ENCODE peak calls at places on chromosomes 11 and 22, in four cellular contexts. P is WTC11, M is K562, U is GM12878. V is an unnamed sample.

GRCh38 chr11:96376796-96377195 is 12.9 kb downstream of the CCDC82 start:
- DNase-seq in P (no peak), M (no peak), U (no peak), V (no peak)

GRCh38 chr11:77776455-77776854 is 44.1 kb downstream of the RSF1 start:
- DNase-seq in P (no peak), M (no peak), U (no peak), V (peak)

GRCh38 chr22:45549739-45550138 is 47.1 kb downstream of the FBLN1 start:
- DNase-seq in P (no peak), M (no peak), U (no peak), V (no peak)

GRCh38 chr11:75203138-75203537 is 37.4 kb upstream of the TPBGL start:
- DNase-seq in P (no peak), M (no peak), U (no peak), V (no peak)

GRCh38 chr22:49628351-49629023 is 199.2 kb downstream of the BRD1 start:
- DNase-seq in P (peak), M (no peak), U (no peak), V (no peak)

GRCh38 chr22:32996702-32997101 is 61.5 kb downstream of the SYN3 start:
- DNase-seq in P (no peak), M (no peak), U (no peak), V (no peak)

GRCh38 chr22:41429232-41429945 is 17.2 kb downstream of the TOB2 start:
- DNase-seq in P (no peak), M (no peak), U (no peak), V (no peak)

GRCh38 chr11:128318856-128319474 is 268.4 kb downstream of the ETS1 start:
- DNase-seq in P (no peak), M (no peak), U (peak), V (no peak)

GRCh38 chr11:102989379-102990047 is 34.0 kb upstream of the MMP13 start:
- DNase-seq in P (no peak), M (no peak), U (no peak), V (no peak)

GRCh38 chr11:103618532-103618931 is 417.9 kb upstream of the DDI1 start:
- DNase-seq in P (no peak), M (no peak), U (no peak), V (no peak)

GRCh38 chr11:19447150-19447566 is 206.4 kb upstream of the E2F8 start:
- DNase-seq in P (no peak), M (no peak), U (no peak), V (no peak)

GRCh38 chr11:130133716-130134115 is 25.9 kb upstream of the ST14 start:
- DNase-seq in P (no peak), M (no peak), U (no peak), V (no peak)

GRCh38 chr11:1310772-1311468 is 1.5 kb upstream of the TOLLIP start:
- DNase-seq in P (no peak), M (no peak), U (no peak), V (no peak)

GRCh38 chr22:30396871-30397655 is at the start of gene SEC14L2:
- DNase-seq in P (peak), M (no peak), U (no peak), V (no peak)

GRCh38 chr11:7514099-7514725 is 413 bp downstream of the PPFIBP2 start:
- DNase-seq in P (peak), M (no peak), U (no peak), V (no peak)

GRCh38 chr22:35987487-35987886 is 41.1 kb downstream of the RBFOX2 start:
- DNase-seq in P (no peak), M (no peak), U (no peak), V (peak)

GRCh38 chr11:6251120-6251733 is 8.4 kb upstream of the CCKBR start:
- DNase-seq in P (peak), M (peak), U (no peak), V (peak)

GRCh38 chr11:60396790-60397189 is 531 bp downstream of the MS4A14 start:
- DNase-seq in P (no peak), M (no peak), U (peak), V (no peak)

GRCh38 chr11:45669146-45669545 is 3.7 kb upstream of the CHST1 start:
- DNase-seq in P (no peak), M (no peak), U (no peak), V (no peak)

GRCh38 chr11:48093795-48094642 is 113.7 kb downstream of the PTPRJ start:
- DNase-seq in P (no peak), M (no peak), U (no peak), V (peak)

DNA sequence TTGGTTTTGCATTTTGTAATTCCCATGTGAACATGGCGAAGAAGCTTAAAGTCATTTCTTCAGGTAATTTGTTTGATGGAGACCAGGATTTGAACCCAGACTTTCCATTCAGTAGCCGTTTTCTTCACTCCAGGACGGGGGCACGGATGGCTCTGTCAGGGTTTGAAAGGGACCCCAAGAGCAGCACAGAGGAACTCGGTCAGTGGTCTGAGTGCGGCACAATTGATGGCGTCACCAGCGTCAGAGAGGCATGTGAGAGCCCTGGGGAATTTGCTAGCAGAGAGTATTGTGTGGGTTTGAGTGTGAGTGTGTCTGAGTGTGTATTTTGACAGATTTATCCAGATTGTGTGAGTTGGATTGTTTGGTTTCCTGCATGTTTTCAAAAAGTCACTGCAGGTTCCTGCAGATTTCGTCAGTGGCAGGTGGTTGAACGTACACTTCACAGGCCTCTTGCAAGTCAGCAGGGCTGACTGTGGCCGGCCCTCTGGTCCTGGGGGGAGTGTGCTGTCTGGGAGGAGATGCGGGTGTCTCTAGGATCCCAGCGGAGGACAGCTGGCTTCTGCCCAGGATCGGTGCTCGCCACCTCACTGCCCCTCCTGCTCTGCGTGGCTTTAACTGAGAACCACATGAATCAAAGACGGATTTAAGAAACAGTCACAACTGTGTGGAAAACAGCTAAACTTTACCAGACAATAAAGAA is 199.3 kb downstream of the TBC1D22A start:
- DNase-seq in P (no peak), M (no peak), U (no peak), V (no peak)
- TF ChIP-seq NR2C2 in P (no peak), M (no peak), U (no peak), V (no peak)

GRCh38 chr11:3807856-3808845 is at the start of gene PGAP2:
- DNase-seq in P (peak), M (peak), U (no peak), V (peak)
- TF ChIP-seq NR2C2 in P (no peak), M (no peak), U (no peak), V (no peak)

DNA sequence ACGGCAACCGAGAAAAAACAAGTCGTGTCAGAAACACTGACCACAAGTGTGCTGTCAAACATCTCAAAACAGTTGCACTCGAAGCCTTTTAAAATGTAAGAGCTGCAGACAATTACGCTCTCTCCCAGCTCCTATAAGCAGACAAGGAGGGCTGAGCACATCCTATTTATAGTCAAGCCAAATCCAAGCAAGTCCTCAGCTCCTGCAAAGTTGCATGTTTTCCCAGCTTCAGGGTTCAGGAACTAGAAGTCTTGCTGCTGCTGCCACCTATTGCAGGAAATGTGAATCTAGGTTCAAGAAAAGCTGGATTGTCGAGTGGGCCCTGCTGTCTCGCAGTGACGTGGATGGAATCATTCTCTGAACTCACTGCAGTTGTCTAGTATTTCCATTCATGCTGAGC is 15.5 kb downstream of the EFCAB6 start:
- DNase-seq in P (no peak), M (no peak), U (no peak), V (no peak)
- TF ChIP-seq NR2C2 in P (no peak), M (no peak), U (no peak), V (no peak)

GRCh38 chr11:69006816-69007215 is 6.2 kb downstream of the MRGPRF start:
- DNase-seq in P (no peak), M (no peak), U (no peak), V (no peak)

GRCh38 chr11:69007978-69008381 is 5.1 kb downstream of the MRGPRF start:
- DNase-seq in P (no peak), M (no peak), U (no peak), V (peak)

GRCh38 chr11:69010361-69010891 is 2.6 kb downstream of the MRGPRF start:
- DNase-seq in P (no peak), M (no peak), U (no peak), V (no peak)

GRCh38 chr11:69009441-69010211 is 3.4 kb downstream of the MRGPRF start:
- DNase-seq in P (no peak), M (no peak), U (no peak), V (no peak)

DNA sequence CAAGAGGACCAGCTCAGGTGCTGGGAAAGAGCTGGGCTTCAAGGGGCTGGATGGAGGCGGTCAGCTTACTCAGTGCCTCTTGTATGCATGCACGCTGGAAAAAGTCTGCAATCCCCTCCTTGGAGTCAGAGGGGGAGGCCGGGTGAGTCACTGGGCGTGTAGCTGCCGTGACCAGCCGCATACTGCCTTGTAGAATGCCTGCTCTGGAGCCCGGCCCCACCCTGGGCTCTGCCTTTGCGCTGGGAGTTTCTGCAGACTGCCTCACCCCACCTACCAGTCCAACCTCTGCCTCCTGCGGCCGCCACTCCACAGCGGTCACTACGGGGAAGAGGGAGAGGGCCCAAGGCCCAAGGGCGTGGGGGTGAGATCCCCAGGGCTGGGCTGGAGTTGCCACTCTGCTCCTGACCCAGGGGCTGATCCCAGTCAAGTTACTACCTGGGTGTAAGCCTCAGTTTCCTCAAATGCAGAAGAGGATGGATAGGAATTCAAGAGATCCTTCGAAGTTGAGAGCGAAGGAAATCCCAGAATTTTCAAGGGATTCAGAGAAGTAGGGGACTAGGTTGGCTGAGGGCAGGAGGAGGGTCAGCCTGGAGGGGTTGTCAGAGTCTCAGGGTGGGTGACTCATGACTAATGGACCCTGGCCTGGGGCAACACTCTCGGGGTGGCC is 4.1 kb downstream of the MRGPRF start:
- DNase-seq in P (no peak), M (peak), U (no peak), V (peak)
- TF ChIP-seq NR2C2 in P (no peak), M (no peak), U (no peak), V (no peak)